ENCODE peak calls at places on chromosomes 12 and 14, in eight cellular contexts. S is WERI-Rb-1, Y is fibroblast of lung, Z is epithelial cell of esophagus, R is astrocyte of the spinal cord, V is neural crest cell, E is PC-3, L is omental fat pad. X is an unnamed sample.

GRCh38 chr12:128817115-128818015 is 6.4 kb downstream of the SLC15A4 start:
- DNase-seq in S (no peak), Z (peak), V (no peak), L (no peak), E (no peak), Y (peak), R (peak), X (no peak)

GRCh38 chr12:16086462-16086861 is 175.3 kb downstream of the DERA start:
- DNase-seq in E (no peak), Y (no peak), V (no peak), Z (no peak), S (no peak), L (no peak), R (no peak), X (no peak)

GRCh38 chr14:74922752-74923401 is at the start of gene RPS6KL1:
- DNase-seq in S (peak), R (peak), L (peak), Y (peak), V (peak), Z (peak), E (peak), X (peak)

GRCh38 chr12:67137256-67137655 is 131.9 kb upstream of the CAND1 start:
- DNase-seq in Z (peak), V (no peak), S (no peak), Y (no peak), R (no peak), E (peak), L (no peak), X (no peak)

GRCh38 chr12:76847260-76847659 is 31.6 kb downstream of the CSRP2 start:
- DNase-seq in E (no peak), S (no peak), V (no peak), L (no peak), Y (no peak), R (no peak), Z (no peak), X (no peak)

GRCh38 chr12:118145113-118145797 is 9.3 kb downstream of the PEBP1 start:
- DNase-seq in E (no peak), V (no peak), R (no peak), S (no peak), Z (no peak), Y (no peak), L (no peak), X (no peak)

GRCh38 chr14:101131451-101131916 is 228.0 kb upstream of the RTL1 start:
- DNase-seq in E (no peak), V (no peak), S (no peak), R (no peak), L (no peak), Z (no peak), Y (no peak), X (no peak)

GRCh38 chr12:109741970-109742372 is 28.3 kb downstream of the FAM222A start:
- DNase-seq in V (no peak), Z (no peak), S (peak), L (no peak), R (no peak), Y (no peak), E (no peak), X (peak)

GRCh38 chr14:70655110-70655826 is 13.6 kb downstream of the TTC9 start:
- DNase-seq in V (no peak), E (no peak), L (no peak), Z (no peak), R (no peak), Y (no peak), S (no peak), X (no peak)

GRCh38 chr14:50816419-50817047 is 14.4 kb downstream of the NIN start:
- DNase-seq in L (no peak), S (no peak), E (no peak), R (peak), Z (no peak), V (no peak), Y (peak), X (no peak)

GRCh38 chr14:64438181-64438839 is 27.0 kb upstream of the AKAP5 start:
- DNase-seq in Y (peak), L (no peak), R (peak), E (peak), V (no peak), Z (peak), S (no peak), X (no peak)

GRCh38 chr12:19287302-19287701 is 152.0 kb upstream of the AEBP2 start:
- DNase-seq in R (no peak), S (no peak), L (no peak), Y (no peak), Z (no peak), E (peak), V (no peak), X (peak)

GRCh38 chr12:44774815-44775411 is 101.2 kb downstream of the NELL2 start:
- DNase-seq in R (no peak), E (peak), L (peak), Y (no peak), Z (peak), S (peak), V (peak), X (peak)

GRCh38 chr12:39061576-39061975 is 156.2 kb upstream of the CPNE8 start:
- DNase-seq in R (no peak), E (no peak), Z (no peak), S (no peak), V (no peak), L (no peak), Y (no peak), X (no peak)

GRCh38 chr12:64625243-64626077 is 15.2 kb downstream of the RASSF3 start:
- DNase-seq in L (no peak), E (peak), V (no peak), Z (peak), Y (peak), S (no peak), R (peak), X (no peak)

GRCh38 chr14:27371868-27372267 is 774.0 kb upstream of the NOVA1 start:
- DNase-seq in V (no peak), S (no peak), R (no peak), E (no peak), Z (no peak), L (no peak), Y (no peak), X (no peak)

GRCh38 chr12:2384533-2385328 is 331.9 kb downstream of the CACNA1C start:
- DNase-seq in Z (no peak), R (peak), S (peak), L (peak), V (no peak), Y (peak), E (no peak), X (no peak)

GRCh38 chr12:64696065-64696741 is 63.0 kb downstream of the GNS start:
- DNase-seq in R (peak), Y (peak), E (peak), Z (peak), S (no peak), V (no peak), L (no peak), X (no peak)

GRCh38 chr14:70148911-70149675 is 39.7 kb downstream of the SLC8A3 start:
- DNase-seq in R (no peak), V (no peak), E (no peak), Y (no peak), Z (no peak), S (no peak), L (no peak), X (no peak)

GRCh38 chr14:83764656-83765055 is 1765.3 kb upstream of the FLRT2 start:
- DNase-seq in Z (no peak), S (no peak), V (no peak), E (no peak), R (no peak), L (no peak), Y (no peak), X (no peak)

GRCh38 chr14:97719931-97720330 is 922.7 kb downstream of the VRK1 start:
- DNase-seq in Y (no peak), L (no peak), S (no peak), E (no peak), Z (no peak), R (no peak), V (no peak), X (no peak)

GRCh38 chr12:109377139-109377685 is 29.5 kb downstream of the MYO1H start:
- DNase-seq in Z (peak), L (no peak), V (no peak), S (no peak), E (no peak), Y (no peak), R (no peak), X (no peak)

GRCh38 chr12:44031472-44032185 is 195.7 kb downstream of the TMEM117 start:
- DNase-seq in Z (peak), Y (peak), S (no peak), R (no peak), V (no peak), E (peak), L (no peak), X (no peak)

GRCh38 chr14:94334837-94335236 is 11.7 kb upstream of the SERPINA6 start:
- DNase-seq in Y (peak), S (no peak), V (no peak), Z (peak), L (no peak), R (peak), E (no peak), X (no peak)

GRCh38 chr14:70073924-70074566 is 114.7 kb downstream of the SLC8A3 start:
- DNase-seq in L (peak), E (peak), Y (peak), V (peak), R (peak), S (peak), Z (peak), X (peak)

GRCh38 chr12:102322254-102322653 is 124.6 kb upstream of the PMCH start:
- DNase-seq in R (no peak), S (no peak), Y (no peak), V (no peak), L (no peak), Z (no peak), E (no peak), X (no peak)

GRCh38 chr14:73809386-73809785 is 42.2 kb upstream of the PTGR2 start:
- DNase-seq in S (peak), Y (no peak), R (no peak), Z (no peak), E (no peak), L (no peak), V (no peak), X (peak)

GRCh38 chr14:84792722-84793410 is 737.1 kb upstream of the FLRT2 start:
- DNase-seq in S (no peak), R (no peak), E (no peak), L (no peak), Y (no peak), V (no peak), Z (no peak), X (no peak)

GRCh38 chr12:100044266-100044665 is 59.5 kb upstream of the ANKS1B start:
- DNase-seq in R (no peak), Z (no peak), V (no peak), S (no peak), E (no peak), Y (no peak), L (no peak), X (no peak)

GRCh38 chr14:100406505-100407131 is 83.5 kb downstream of the SLC25A47 start:
- DNase-seq in S (no peak), V (no peak), L (no peak), E (peak), Z (peak), R (peak), Y (peak), X (no peak)

GRCh38 chr12:39239484-39240143 is 203.3 kb downstream of the KIF21A start:
- DNase-seq in L (no peak), E (peak), R (peak), S (no peak), Y (no peak), V (no peak), Z (peak), X (no peak)

DNA sequence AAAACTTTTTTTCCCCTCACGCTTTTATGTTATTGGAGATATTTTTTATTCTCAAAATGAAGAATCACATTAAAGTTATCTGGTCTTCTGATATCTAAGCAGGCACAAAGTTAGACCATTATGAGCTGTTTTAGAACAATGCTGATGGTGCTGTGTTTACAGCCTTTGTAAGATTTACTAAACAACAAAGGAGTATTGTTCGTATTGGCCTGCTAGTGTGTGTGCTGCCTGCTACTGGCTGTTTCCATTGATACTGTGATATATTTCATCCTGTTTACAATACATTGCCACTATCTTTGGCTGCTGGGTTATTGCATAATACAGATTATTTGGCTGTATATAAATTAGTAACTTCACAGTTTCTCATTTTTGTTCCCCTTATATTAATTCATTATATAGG is 220.8 kb downstream of the ITPR2 start:
- DNase-seq in R (no peak), S (no peak), Z (no peak), E (no peak), V (no peak), Y (no peak), L (no peak), X (no peak)
- TF ChIP-seq CTCF in R (no peak), S (no peak), Z (no peak), E (no peak), V (no peak), Y (no peak), L (no peak), X (no peak)

DNA sequence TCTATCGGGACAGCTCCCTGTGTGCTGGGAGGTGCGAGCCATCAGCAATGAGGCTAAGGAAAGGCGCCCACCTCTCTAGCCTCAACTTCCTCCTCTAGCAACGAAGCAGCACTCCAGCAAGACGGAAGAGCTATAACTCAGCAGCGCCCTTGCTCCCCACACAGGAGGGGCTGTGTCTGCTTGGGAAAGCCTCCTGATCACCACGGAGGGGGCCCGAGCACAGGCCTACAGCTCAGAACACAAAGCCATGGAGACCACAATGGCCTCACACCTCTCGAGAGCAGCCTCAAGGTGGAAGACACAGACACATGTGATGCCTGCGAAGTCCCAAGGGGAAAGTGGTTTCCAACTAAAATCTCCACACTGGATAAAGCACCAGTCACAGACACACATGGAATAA is 60.4 kb downstream of the CDC42BPB start:
- DNase-seq in L (no peak), Z (no peak), R (no peak), V (no peak), S (no peak), Y (no peak), E (no peak), X (no peak)
- TF ChIP-seq CTCF in L (no peak), Z (no peak), R (no peak), V (no peak), S (no peak), Y (no peak), E (no peak), X (no peak)

DNA sequence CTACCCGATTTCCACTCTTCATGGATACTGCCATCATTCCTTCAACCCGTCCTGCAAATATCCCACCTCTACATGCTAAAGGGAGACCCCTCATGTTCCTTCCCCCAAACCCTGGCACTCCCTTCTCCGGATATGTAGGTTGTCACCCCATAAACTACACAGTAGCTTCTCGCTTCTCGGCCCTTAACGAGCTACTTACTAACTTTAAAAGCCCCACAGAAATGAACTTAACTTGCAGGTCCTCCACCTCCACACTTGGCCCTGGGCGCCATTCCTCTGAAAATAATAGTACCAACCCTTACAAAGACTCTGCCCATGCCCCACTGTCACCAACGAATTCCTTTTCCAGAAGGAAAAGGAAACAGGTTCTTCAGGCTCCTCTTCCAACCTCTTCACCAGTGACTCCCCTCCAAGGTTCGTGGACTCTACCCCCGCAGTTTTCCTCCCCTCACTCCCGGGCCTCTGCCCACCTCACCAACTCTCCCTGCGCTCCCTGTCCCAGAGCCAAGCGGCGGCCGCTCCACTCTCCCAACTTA is 1.2 kb downstream of the SPPL3 start:
- DNase-seq in V (no peak), L (no peak), Y (no peak), Z (no peak), S (no peak), E (peak), R (no peak), X (no peak)
- TF ChIP-seq CTCF in V (no peak), L (no peak), Y (no peak), Z (no peak), S (no peak), E (no peak), R (no peak), X (no peak)

GRCh38 chr14:33432407-33433023 is 493.8 kb downstream of the NPAS3 start:
- DNase-seq in Z (peak), L (no peak), V (no peak), R (peak), S (peak), E (peak), Y (peak), X (no peak)
- TF ChIP-seq CTCF in Z (peak), L (no peak), V (peak), R (peak), S (no peak), E (peak), Y (no peak), X (peak)

GRCh38 chr14:23910081-23910875 is 43.3 kb upstream of the DHRS4 start:
- DNase-seq in R (peak), V (peak), L (no peak), Z (peak), S (peak), E (peak), Y (peak), X (peak)
- TF ChIP-seq CTCF in R (peak), V (peak), L (no peak), Z (peak), S (peak), E (peak), Y (peak), X (no peak)

GRCh38 chr14:105167303-105168092 is 1.1 kb downstream of the JAG2 start:
- DNase-seq in V (no peak), R (no peak), L (no peak), E (peak), S (peak), Y (no peak), Z (peak), X (peak)

GRCh38 chr14:105169776-105170655 is 1.4 kb upstream of the JAG2 start:
- DNase-seq in Y (no peak), R (no peak), E (no peak), V (no peak), S (no peak), Z (no peak), L (no peak), X (no peak)

GRCh38 chr14:105168496-105168978 is at the start of gene JAG2:
- DNase-seq in L (no peak), E (peak), Y (no peak), Z (peak), V (no peak), S (peak), R (no peak), X (peak)

GRCh38 chr14:105168093-105168420 is 519 bp downstream of the JAG2 start:
- DNase-seq in R (no peak), S (no peak), L (no peak), E (no peak), Z (no peak), V (no peak), Y (no peak), X (no peak)

GRCh38 chr14:105168979-105169507 is 467 bp upstream of the JAG2 start:
- DNase-seq in R (no peak), S (peak), V (peak), E (no peak), Y (no peak), Z (peak), L (no peak), X (peak)
- TF ChIP-seq CTCF in R (peak), S (peak), V (peak), E (peak), Y (peak), Z (peak), L (no peak), X (peak)

DNA sequence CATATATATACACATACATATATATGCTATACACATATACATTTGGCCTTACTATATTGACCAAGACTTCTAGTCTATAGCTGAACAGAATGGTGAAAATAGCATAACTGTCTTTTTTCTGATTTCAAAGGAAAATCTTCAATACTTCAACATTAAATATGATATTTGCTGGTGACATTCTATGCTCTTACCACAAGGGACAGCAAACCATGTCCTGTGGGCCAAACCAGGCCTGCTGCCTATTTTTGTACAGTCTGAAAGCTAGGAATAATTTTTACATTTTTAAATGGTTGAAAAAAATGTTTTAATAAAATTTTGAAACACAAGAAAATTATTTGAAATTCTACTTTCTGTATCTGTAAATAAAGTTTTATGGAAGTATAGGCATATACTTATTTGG is 63.6 kb downstream of the EML5 start:
- DNase-seq in R (no peak), Y (peak), V (no peak), L (no peak), E (peak), S (no peak), Z (no peak), X (no peak)
- TF ChIP-seq CTCF in R (peak), Y (no peak), V (peak), L (no peak), E (peak), S (peak), Z (peak), X (peak)